ENCODE peak calls at places on chromosomes 11 and 22, in ten cellular contexts. One of them, this sample, is unnamed.

GRCh38 chr22:39240841-39241631 is 3.7 kb downstream of the PDGFB start:
- DNase-seq in immature natural killer cell: no peak
- DNase-seq in amniotic stem cell: no peak
- DNase-seq in NCI-H1417: no peak
- DNase-seq in GOT3: no peak
- DNase-seq in dermis microvascular lymphatic vessel endothelial cell: peak; percentile 78
- DNase-seq in GM23338: no peak
- DNase-seq in A549: peak; percentile 29
- DNase-seq in adipocyte: no peak
- DNase-seq in stomach: peak; percentile 71
- DNase-seq in this sample: no peak

GRCh38 chr11:7600205-7600775 is 73.0 kb downstream of the CYB5R2 start:
- DNase-seq in A549: peak; percentile 22
- DNase-seq in GOT3: no peak
- DNase-seq in stomach: peak; percentile 72
- DNase-seq in GM23338: no peak
- DNase-seq in dermis microvascular lymphatic vessel endothelial cell: peak; percentile 85
- DNase-seq in immature natural killer cell: no peak
- DNase-seq in NCI-H1417: no peak
- DNase-seq in adipocyte: peak; percentile 78
- DNase-seq in amniotic stem cell: no peak
- DNase-seq in this sample: peak; percentile 85

GRCh38 chr11:128764617-128765095 is 70.8 kb downstream of the FLI1 start:
- DNase-seq in A549: no peak
- DNase-seq in stomach: peak; percentile 89
- DNase-seq in immature natural killer cell: no peak
- DNase-seq in NCI-H1417: peak; percentile 96
- DNase-seq in GOT3: no peak
- DNase-seq in amniotic stem cell: no peak
- DNase-seq in GM23338: no peak
- DNase-seq in adipocyte: no peak
- DNase-seq in dermis microvascular lymphatic vessel endothelial cell: no peak
- DNase-seq in this sample: no peak

GRCh38 chr11:12180257-12181205 is 70.1 kb downstream of the MICAL2 start:
- DNase-seq in adipocyte: peak; percentile 30
- DNase-seq in stomach: no peak
- DNase-seq in dermis microvascular lymphatic vessel endothelial cell: no peak
- DNase-seq in amniotic stem cell: no peak
- DNase-seq in GM23338: no peak
- DNase-seq in A549: no peak
- DNase-seq in GOT3: no peak
- DNase-seq in immature natural killer cell: no peak
- DNase-seq in NCI-H1417: no peak
- DNase-seq in this sample: no peak

GRCh38 chr22:44317163-44317455 is 4.4 kb upstream of the SHISAL1 start:
- DNase-seq in adipocyte: no peak
- DNase-seq in GM23338: no peak
- DNase-seq in amniotic stem cell: no peak
- DNase-seq in stomach: no peak
- DNase-seq in A549: no peak
- DNase-seq in GOT3: no peak
- DNase-seq in immature natural killer cell: no peak
- DNase-seq in NCI-H1417: peak; percentile 66
- DNase-seq in dermis microvascular lymphatic vessel endothelial cell: no peak
- DNase-seq in this sample: no peak

GRCh38 chr11:66950113-66950535 is 8.1 kb downstream of the PC start:
- DNase-seq in GM23338: peak; percentile 35
- DNase-seq in A549: peak; percentile 93
- DNase-seq in stomach: peak; percentile 78
- DNase-seq in GOT3: no peak
- DNase-seq in dermis microvascular lymphatic vessel endothelial cell: peak; percentile 94
- DNase-seq in adipocyte: peak; percentile 63
- DNase-seq in amniotic stem cell: no peak
- DNase-seq in NCI-H1417: no peak
- DNase-seq in immature natural killer cell: no peak
- DNase-seq in this sample: peak; percentile 40

GRCh38 chr22:43435851-43436535 is 24.2 kb downstream of the MPPED1 start:
- DNase-seq in GOT3: no peak
- DNase-seq in A549: no peak
- DNase-seq in amniotic stem cell: no peak
- DNase-seq in stomach: peak; percentile 88
- DNase-seq in adipocyte: no peak
- DNase-seq in immature natural killer cell: no peak
- DNase-seq in GM23338: no peak
- DNase-seq in NCI-H1417: peak; percentile 70
- DNase-seq in dermis microvascular lymphatic vessel endothelial cell: no peak
- DNase-seq in this sample: no peak

GRCh38 chr22:19986410-19987341 is 29.9 kb downstream of the ARVCF start:
- DNase-seq in immature natural killer cell: peak; percentile 72
- DNase-seq in GM23338: peak; percentile 86
- DNase-seq in GOT3: no peak
- DNase-seq in A549: peak; percentile 70
- DNase-seq in amniotic stem cell: peak; percentile 35
- DNase-seq in dermis microvascular lymphatic vessel endothelial cell: peak; percentile 84
- DNase-seq in adipocyte: peak; percentile 93
- DNase-seq in NCI-H1417: peak; percentile 73
- DNase-seq in stomach: peak; percentile 79
- DNase-seq in this sample: peak; percentile 75

GRCh38 chr11:95487391-95487790 is 256.4 kb upstream of the SESN3 start:
- DNase-seq in dermis microvascular lymphatic vessel endothelial cell: no peak
- DNase-seq in GM23338: peak; percentile 5
- DNase-seq in adipocyte: no peak
- DNase-seq in amniotic stem cell: no peak
- DNase-seq in stomach: no peak
- DNase-seq in immature natural killer cell: no peak
- DNase-seq in A549: no peak
- DNase-seq in NCI-H1417: no peak
- DNase-seq in GOT3: no peak
- DNase-seq in this sample: no peak

GRCh38 chr11:102196816-102197215 is 86.6 kb downstream of the YAP1 start:
- DNase-seq in amniotic stem cell: no peak
- DNase-seq in stomach: no peak
- DNase-seq in NCI-H1417: no peak
- DNase-seq in adipocyte: no peak
- DNase-seq in A549: no peak
- DNase-seq in GOT3: no peak
- DNase-seq in immature natural killer cell: no peak
- DNase-seq in GM23338: no peak
- DNase-seq in dermis microvascular lymphatic vessel endothelial cell: no peak
- DNase-seq in this sample: no peak

GRCh38 chr22:39908737-39909136 is 7.9 kb downstream of the GRAP2 start:
- DNase-seq in GM23338: no peak
- DNase-seq in NCI-H1417: no peak
- DNase-seq in GOT3: no peak
- DNase-seq in amniotic stem cell: no peak
- DNase-seq in immature natural killer cell: no peak
- DNase-seq in stomach: no peak
- DNase-seq in adipocyte: no peak
- DNase-seq in dermis microvascular lymphatic vessel endothelial cell: no peak
- DNase-seq in A549: no peak
- DNase-seq in this sample: no peak

This sample was measured in NB4.